ENCODE peak calls at places on chromosomes 13 and 19, in six cellular contexts. S, O, C, Z, W and N are unnamed samples.

GRCh38 chr19:10346509-10346908 is 7.1 kb upstream of the ICAM3 start:
- DNase-seq in W (no peak), C (peak), S (no peak), O (no peak), Z (no peak), N (no peak)

GRCh38 chr19:41356984-41357739 is 3.4 kb upstream of the TGFB1 start:
- DNase-seq in Z (no peak), S (no peak), C (no peak), W (no peak), O (no peak), N (no peak)

GRCh38 chr19:7346488-7346971 is 2.2 kb upstream of the ARHGEF18 start:
- DNase-seq in C (peak), Z (no peak), W (no peak), O (no peak), S (no peak), N (no peak)

GRCh38 chr19:12156254-12157058 is at the start of gene ZNF625:
- DNase-seq in Z (peak), O (no peak), S (peak), W (peak), C (peak), N (peak)

GRCh38 chr13:49932066-49932465 is 4.1 kb downstream of the SPRYD7 start:
- DNase-seq in C (no peak), Z (no peak), W (no peak), O (no peak), S (no peak), N (no peak)

GRCh38 chr13:51731759-51732158 is 72.2 kb downstream of the DHRS12 start:
- DNase-seq in Z (no peak), C (no peak), O (no peak), S (no peak), W (no peak), N (no peak)

GRCh38 chr13:93116809-93117208 is 109.8 kb upstream of the GPC6 start:
- DNase-seq in Z (peak), C (peak), O (no peak), W (no peak), S (no peak), N (no peak)

GRCh38 chr19:10749435-10750384 is 31.8 kb downstream of the DNM2 start:
- DNase-seq in O (no peak), Z (no peak), W (no peak), S (no peak), C (peak), N (no peak)

GRCh38 chr13:50130686-50131051 is 115.4 kb downstream of the KCNRG start:
- DNase-seq in Z (peak), O (no peak), W (no peak), C (no peak), S (peak), N (peak)

GRCh38 chr13:93249259-93249917 is 22.8 kb downstream of the GPC6 start:
- DNase-seq in C (peak), Z (no peak), O (no peak), W (no peak), S (no peak), N (no peak)

GRCh38 chr13:93872376-93872775 is 607.1 kb downstream of the DCT start:
- DNase-seq in S (no peak), Z (peak), W (no peak), O (no peak), C (no peak), N (no peak)

GRCh38 chr13:77040076-77040475 is 13.1 kb upstream of the FBXL3 start:
- DNase-seq in O (no peak), W (no peak), C (no peak), Z (no peak), S (no peak), N (no peak)

GRCh38 chr13:63425131-63425530 is 2009.5 kb upstream of the PCDH20 start:
- DNase-seq in C (no peak), O (no peak), Z (no peak), S (no peak), W (no peak), N (no peak)

GRCh38 chr13:33218020-33218419 is 67.5 kb downstream of the STARD13 start:
- DNase-seq in C (peak), O (no peak), S (no peak), Z (peak), W (no peak), N (no peak)

GRCh38 chr19:1942934-1943555 is 2.1 kb downstream of the CSNK1G2 start:
- DNase-seq in O (no peak), Z (no peak), W (no peak), S (no peak), C (no peak), N (no peak)

GRCh38 chr13:30708541-30708940 is 26.8 kb upstream of the ALOX5AP start:
- DNase-seq in W (no peak), C (no peak), Z (no peak), O (no peak), S (no peak), N (no peak)

GRCh38 chr13:100115693-100116254 is 26.9 kb downstream of the PCCA start:
- DNase-seq in O (no peak), S (no peak), C (no peak), W (no peak), Z (no peak), N (no peak)

GRCh38 chr13:35140321-35140720 is 198.3 kb downstream of the NBEA start:
- DNase-seq in W (no peak), Z (no peak), C (no peak), S (no peak), O (no peak), N (no peak)

GRCh38 chr13:113309481-113309880 is 12.4 kb downstream of the LAMP1 start:
- DNase-seq in W (no peak), S (no peak), O (no peak), Z (no peak), C (no peak), N (no peak)

GRCh38 chr19:16051254-16052025 is 24.9 kb upstream of the TPM4 start:
- DNase-seq in W (no peak), O (peak), C (no peak), Z (no peak), S (no peak), N (no peak)

GRCh38 chr19:10228925-10229324 is 2.2 kb downstream of the S1PR2 start:
- DNase-seq in S (peak), W (no peak), Z (peak), C (peak), O (peak), N (no peak)

GRCh38 chr13:68846663-68847062 is 1261.0 kb upstream of the ATXN8OS start:
- DNase-seq in Z (no peak), O (no peak), C (no peak), W (no peak), S (no peak), N (no peak)

GRCh38 chr13:37597477-37597876 is 1.1 kb downstream of the POSTN start:
- DNase-seq in W (no peak), C (no peak), S (no peak), O (no peak), Z (no peak), N (no peak)

GRCh38 chr13:93190006-93190405 is 36.6 kb upstream of the GPC6 start:
- DNase-seq in Z (no peak), W (no peak), S (no peak), C (no peak), O (no peak), N (no peak)

GRCh38 chr13:31807090-31807541 is 67.8 kb downstream of the RXFP2 start:
- DNase-seq in C (no peak), Z (no peak), S (no peak), W (no peak), O (no peak), N (no peak)

DNA sequence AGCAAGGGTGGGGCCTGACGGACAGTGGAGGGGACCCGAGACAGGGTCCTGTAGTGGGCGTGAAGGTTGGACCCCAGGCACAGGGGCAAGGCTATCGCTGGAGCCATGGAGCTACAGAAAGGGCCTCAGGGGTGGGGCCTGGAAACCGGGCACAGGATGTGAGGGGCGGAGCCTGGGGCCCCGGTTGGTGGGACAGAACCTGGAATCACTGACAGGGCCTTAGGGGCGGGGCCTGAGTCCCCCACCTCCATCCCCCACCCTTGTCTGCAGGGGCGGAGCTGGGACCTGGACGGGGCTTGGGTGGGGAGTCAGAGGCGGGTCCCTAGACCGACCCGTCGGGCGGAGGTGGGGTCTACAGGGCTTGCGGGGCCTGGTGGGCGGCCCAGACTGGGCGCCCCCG is 26.0 kb downstream of the DCAF15 start:
- DNase-seq in Z (peak), W (no peak), O (peak), S (peak), C (no peak), N (peak)
- TF ChIP-seq CREB1 in Z (no peak), W (no peak), O (no peak), S (no peak), C (no peak), N (no peak)

GRCh38 chr19:14540741-14541525 is 11.5 kb downstream of the TECR start:
- DNase-seq in C (no peak), S (no peak), W (no peak), Z (no peak), O (no peak), N (no peak)
- TF ChIP-seq CREB1 in C (no peak), S (no peak), W (no peak), Z (no peak), O (no peak), N (no peak)

GRCh38 chr13:106061781-106062180 is 473.7 kb downstream of the EFNB2 start:
- DNase-seq in Z (no peak), W (no peak), C (no peak), O (no peak), S (no peak), N (no peak)
- TF ChIP-seq CREB1 in Z (no peak), W (no peak), C (no peak), O (no peak), S (no peak), N (no peak)

GRCh38 chr19:55152017-55152416 is 3.0 kb upstream of the TNNT1 start:
- DNase-seq in S (no peak), Z (no peak), W (no peak), O (no peak), C (no peak), N (no peak)
- TF ChIP-seq CREB1 in S (no peak), Z (no peak), W (no peak), O (no peak), C (no peak), N (no peak)

DNA sequence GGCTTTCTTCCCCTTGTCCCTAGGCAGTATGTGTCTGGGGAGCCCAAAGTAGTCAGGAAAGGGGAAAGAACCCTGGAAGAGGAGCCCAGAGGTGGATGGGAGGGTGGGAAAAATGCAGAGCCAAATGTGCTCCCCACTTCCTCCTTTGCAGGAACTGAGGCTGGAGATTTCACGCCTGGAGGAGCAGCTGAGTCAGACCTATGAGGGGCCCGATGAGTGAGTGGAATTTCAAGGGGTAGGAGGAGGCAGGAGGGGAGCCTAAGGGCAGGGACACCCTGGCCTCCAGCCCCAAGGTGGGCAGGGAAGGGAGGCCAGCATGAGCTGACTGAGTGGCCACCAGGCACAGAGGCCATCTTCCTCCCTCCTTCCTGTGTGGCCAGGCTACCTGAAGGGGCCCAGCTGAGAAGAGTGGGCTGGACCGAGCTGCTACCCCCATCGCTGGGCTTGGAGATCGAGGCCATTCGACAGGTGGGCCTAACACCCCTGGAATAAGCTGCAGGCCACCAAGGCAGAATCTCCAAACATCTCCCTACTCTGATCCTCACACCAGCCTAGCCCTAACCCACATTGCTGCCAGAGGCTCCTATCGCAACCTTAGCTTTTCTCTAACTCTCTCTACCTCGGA is 14.3 kb downstream of the PTH2 start:
- DNase-seq in Z (no peak), W (no peak), S (no peak), O (no peak), C (no peak), N (no peak)
- TF ChIP-seq CREB1 in Z (no peak), W (no peak), S (no peak), O (no peak), C (no peak), N (no peak)

DNA sequence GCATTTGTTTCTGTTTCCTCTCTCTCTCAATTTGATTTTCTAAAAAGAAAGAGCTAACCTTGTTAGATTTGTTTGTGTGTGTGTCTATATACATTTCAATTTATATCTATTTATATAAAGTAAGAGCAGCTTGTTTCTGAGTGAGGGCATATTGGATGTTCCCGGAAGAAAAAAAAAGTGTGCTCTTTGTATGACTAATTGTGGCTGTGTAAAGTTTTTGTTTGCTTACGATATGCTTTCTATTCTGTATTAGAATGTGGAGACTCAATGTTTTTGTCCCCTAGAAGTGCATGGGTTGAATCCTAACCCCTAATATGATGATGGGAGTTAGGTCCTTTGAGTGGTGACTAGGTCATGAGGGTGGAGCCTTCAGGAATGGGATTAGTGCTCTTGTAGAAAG is 66.6 kb upstream of the C1QTNF9B start:
- DNase-seq in C (no peak), S (no peak), W (no peak), O (no peak), Z (no peak), N (no peak)
- TF ChIP-seq CREB1 in C (no peak), S (no peak), W (no peak), O (no peak), Z (no peak), N (no peak)

DNA sequence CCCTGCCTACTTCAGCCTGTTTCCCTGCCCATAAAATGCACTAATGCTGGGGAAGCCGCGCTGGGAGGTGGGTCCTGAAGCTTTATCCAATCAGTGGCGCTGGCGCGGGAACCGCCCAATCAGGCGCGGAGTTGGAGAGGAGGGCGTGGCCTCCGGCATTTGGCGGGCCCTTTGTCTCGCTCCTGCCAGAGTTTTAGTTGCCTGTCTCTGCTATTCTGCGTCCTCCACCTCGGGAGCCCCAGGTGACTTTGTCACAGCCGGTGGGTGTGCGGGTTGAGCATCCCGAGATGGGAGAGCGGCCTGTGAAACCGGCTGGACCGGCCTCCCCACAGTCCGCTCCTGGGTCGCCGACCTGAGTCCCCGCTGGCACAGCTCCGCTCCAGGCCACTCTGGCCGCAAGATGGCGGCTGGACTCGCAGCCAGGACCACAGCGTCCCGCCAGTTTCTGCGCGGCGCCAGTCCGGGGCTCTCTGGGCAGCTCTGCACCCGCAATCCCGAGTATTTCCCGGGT is 30.7 kb upstream of the ZNF429 start:
- DNase-seq in S (peak), Z (peak), C (no peak), W (no peak), O (no peak), N (no peak)
- TF ChIP-seq CREB1 in S (no peak), Z (no peak), C (no peak), W (no peak), O (no peak), N (no peak)